ENCODE peak calls at places on chromosome 10, in eight cellular contexts. One of them, this sample, is unnamed. For H3K27me3, the result is how much of the 10 kb centered on the place peaks cover.

GRCh38 chr10:63057509-63057908 is 75.6 kb upstream of the NRBF2 start:
- DNase-seq in effector memory CD4-positive, alpha-beta T cell: no peak
- DNase-seq in transverse colon: no peak
- DNase-seq in right atrium auricular region: no peak
- DNase-seq in CD8-positive, alpha-beta T cell: no peak
- DNase-seq in hepatocyte: no peak
- DNase-seq in psoas muscle: no peak
- DNase-seq in HAP-1: no peak
- DNase-seq in this sample: no peak

GRCh38 chr10:289581-289980 is 154.3 kb downstream of the ZMYND11 start:
- DNase-seq in psoas muscle: no peak
- DNase-seq in CD8-positive, alpha-beta T cell: no peak
- DNase-seq in transverse colon: no peak
- DNase-seq in right atrium auricular region: no peak
- DNase-seq in HAP-1: no peak
- DNase-seq in effector memory CD4-positive, alpha-beta T cell: no peak
- DNase-seq in hepatocyte: no peak
- DNase-seq in this sample: no peak

GRCh38 chr10:48658243-48658888 is 26.3 kb upstream of the WDFY4 start:
- DNase-seq in transverse colon: peak
- DNase-seq in CD8-positive, alpha-beta T cell: peak
- DNase-seq in right atrium auricular region: peak
- DNase-seq in effector memory CD4-positive, alpha-beta T cell: no peak
- DNase-seq in psoas muscle: peak
- DNase-seq in HAP-1: peak
- DNase-seq in hepatocyte: peak
- DNase-seq in this sample: peak

GRCh38 chr10:5485948-5486851 is 13.2 kb downstream of the CALML5 start:
- DNase-seq in psoas muscle: no peak
- DNase-seq in CD8-positive, alpha-beta T cell: no peak
- DNase-seq in hepatocyte: no peak
- DNase-seq in transverse colon: no peak
- DNase-seq in right atrium auricular region: no peak
- DNase-seq in effector memory CD4-positive, alpha-beta T cell: no peak
- DNase-seq in HAP-1: no peak
- DNase-seq in this sample: no peak

GRCh38 chr10:62980697-62981495 is 152.2 kb upstream of the NRBF2 start:
- DNase-seq in CD8-positive, alpha-beta T cell: no peak
- DNase-seq in hepatocyte: no peak
- DNase-seq in transverse colon: no peak
- DNase-seq in HAP-1: no peak
- DNase-seq in effector memory CD4-positive, alpha-beta T cell: no peak
- DNase-seq in psoas muscle: no peak
- DNase-seq in right atrium auricular region: no peak
- DNase-seq in this sample: peak

GRCh38 chr10:44334621-44335184 is 50.2 kb downstream of the CXCL12 start:
- DNase-seq in effector memory CD4-positive, alpha-beta T cell: no peak
- DNase-seq in right atrium auricular region: peak
- DNase-seq in HAP-1: no peak
- DNase-seq in transverse colon: no peak
- DNase-seq in hepatocyte: no peak
- DNase-seq in CD8-positive, alpha-beta T cell: no peak
- DNase-seq in psoas muscle: no peak
- DNase-seq in this sample: peak

GRCh38 chr10:128704716-128705115 is 578.5 kb upstream of the MKI67 start:
- DNase-seq in right atrium auricular region: no peak
- DNase-seq in hepatocyte: no peak
- DNase-seq in CD8-positive, alpha-beta T cell: no peak
- DNase-seq in psoas muscle: no peak
- DNase-seq in transverse colon: no peak
- DNase-seq in effector memory CD4-positive, alpha-beta T cell: no peak
- DNase-seq in HAP-1: no peak
- DNase-seq in this sample: peak

GRCh38 chr10:34426041-34426440 is 389.1 kb downstream of the PARD3 start:
- DNase-seq in effector memory CD4-positive, alpha-beta T cell: no peak
- DNase-seq in right atrium auricular region: no peak
- DNase-seq in transverse colon: no peak
- DNase-seq in psoas muscle: no peak
- DNase-seq in hepatocyte: no peak
- DNase-seq in CD8-positive, alpha-beta T cell: no peak
- DNase-seq in HAP-1: no peak
- DNase-seq in this sample: no peak

GRCh38 chr10:78588194-78588811 is 480.5 kb upstream of the ZMIZ1 start:
- DNase-seq in psoas muscle: no peak
- DNase-seq in right atrium auricular region: peak
- DNase-seq in transverse colon: peak
- DNase-seq in effector memory CD4-positive, alpha-beta T cell: no peak
- DNase-seq in hepatocyte: peak
- DNase-seq in CD8-positive, alpha-beta T cell: no peak
- DNase-seq in HAP-1: no peak
- DNase-seq in this sample: no peak

GRCh38 chr10:86104156-86104555 is 262.4 kb downstream of the GRID1 start:
- DNase-seq in effector memory CD4-positive, alpha-beta T cell: no peak
- DNase-seq in psoas muscle: no peak
- DNase-seq in hepatocyte: no peak
- DNase-seq in transverse colon: no peak
- DNase-seq in HAP-1: no peak
- DNase-seq in CD8-positive, alpha-beta T cell: no peak
- DNase-seq in right atrium auricular region: no peak
- DNase-seq in this sample: no peak

GRCh38 chr10:19825690-19826089 is 9.5 kb downstream of the PLXDC2 start:
- DNase-seq in psoas muscle: no peak
- DNase-seq in hepatocyte: no peak
- DNase-seq in transverse colon: no peak
- DNase-seq in HAP-1: no peak
- DNase-seq in right atrium auricular region: no peak
- DNase-seq in CD8-positive, alpha-beta T cell: no peak
- DNase-seq in effector memory CD4-positive, alpha-beta T cell: no peak
- DNase-seq in this sample: no peak

GRCh38 chr10:70786799-70787415 is 1.7 kb upstream of the TBATA start:
- DNase-seq in right atrium auricular region: no peak
- DNase-seq in HAP-1: no peak
- DNase-seq in effector memory CD4-positive, alpha-beta T cell: no peak
- DNase-seq in psoas muscle: no peak
- DNase-seq in transverse colon: no peak
- DNase-seq in hepatocyte: no peak
- DNase-seq in CD8-positive, alpha-beta T cell: no peak
- DNase-seq in this sample: peak

GRCh38 chr10:106182542-106182941 is 982.0 kb downstream of the SORCS1 start:
- DNase-seq in psoas muscle: no peak
- DNase-seq in transverse colon: no peak
- DNase-seq in right atrium auricular region: no peak
- DNase-seq in HAP-1: no peak
- DNase-seq in CD8-positive, alpha-beta T cell: no peak
- DNase-seq in hepatocyte: peak
- DNase-seq in effector memory CD4-positive, alpha-beta T cell: no peak
- DNase-seq in this sample: no peak

GRCh38 chr10:117562220-117562619 is 19.7 kb downstream of the EMX2 start:
- DNase-seq in transverse colon: no peak
- DNase-seq in psoas muscle: no peak
- DNase-seq in right atrium auricular region: no peak
- DNase-seq in HAP-1: no peak
- DNase-seq in hepatocyte: no peak
- DNase-seq in CD8-positive, alpha-beta T cell: no peak
- DNase-seq in effector memory CD4-positive, alpha-beta T cell: no peak
- DNase-seq in this sample: no peak
- H3K27me3 ChIP-seq in transverse colon: under half
- H3K27me3 ChIP-seq in psoas muscle: under half
- H3K27me3 ChIP-seq in right atrium auricular region: under half
- H3K27me3 ChIP-seq in HAP-1: under half
- H3K27me3 ChIP-seq in hepatocyte: under half
- H3K27me3 ChIP-seq in CD8-positive, alpha-beta T cell: under half
- H3K27me3 ChIP-seq in effector memory CD4-positive, alpha-beta T cell: under half
- H3K27me3 ChIP-seq in this sample: under half

GRCh38 chr10:113316506-113316905 is 236.3 kb upstream of the HABP2 start:
- DNase-seq in right atrium auricular region: no peak
- DNase-seq in transverse colon: no peak
- DNase-seq in hepatocyte: no peak
- DNase-seq in psoas muscle: no peak
- DNase-seq in HAP-1: no peak
- DNase-seq in effector memory CD4-positive, alpha-beta T cell: no peak
- DNase-seq in CD8-positive, alpha-beta T cell: no peak
- DNase-seq in this sample: no peak

GRCh38 chr10:113320980-113321379 is 231.9 kb upstream of the HABP2 start:
- DNase-seq in HAP-1: no peak
- DNase-seq in effector memory CD4-positive, alpha-beta T cell: no peak
- DNase-seq in CD8-positive, alpha-beta T cell: no peak
- DNase-seq in right atrium auricular region: no peak
- DNase-seq in transverse colon: no peak
- DNase-seq in hepatocyte: no peak
- DNase-seq in psoas muscle: no peak
- DNase-seq in this sample: no peak

GRCh38 chr10:113317476-113317875 is 235.4 kb upstream of the HABP2 start:
- DNase-seq in hepatocyte: no peak
- DNase-seq in right atrium auricular region: no peak
- DNase-seq in transverse colon: no peak
- DNase-seq in psoas muscle: no peak
- DNase-seq in effector memory CD4-positive, alpha-beta T cell: no peak
- DNase-seq in CD8-positive, alpha-beta T cell: no peak
- DNase-seq in HAP-1: no peak
- DNase-seq in this sample: no peak

GRCh38 chr10:113320213-113320612 is 232.6 kb upstream of the HABP2 start:
- DNase-seq in effector memory CD4-positive, alpha-beta T cell: no peak
- DNase-seq in CD8-positive, alpha-beta T cell: no peak
- DNase-seq in HAP-1: no peak
- DNase-seq in hepatocyte: no peak
- DNase-seq in right atrium auricular region: no peak
- DNase-seq in psoas muscle: no peak
- DNase-seq in transverse colon: no peak
- DNase-seq in this sample: no peak

DNA sequence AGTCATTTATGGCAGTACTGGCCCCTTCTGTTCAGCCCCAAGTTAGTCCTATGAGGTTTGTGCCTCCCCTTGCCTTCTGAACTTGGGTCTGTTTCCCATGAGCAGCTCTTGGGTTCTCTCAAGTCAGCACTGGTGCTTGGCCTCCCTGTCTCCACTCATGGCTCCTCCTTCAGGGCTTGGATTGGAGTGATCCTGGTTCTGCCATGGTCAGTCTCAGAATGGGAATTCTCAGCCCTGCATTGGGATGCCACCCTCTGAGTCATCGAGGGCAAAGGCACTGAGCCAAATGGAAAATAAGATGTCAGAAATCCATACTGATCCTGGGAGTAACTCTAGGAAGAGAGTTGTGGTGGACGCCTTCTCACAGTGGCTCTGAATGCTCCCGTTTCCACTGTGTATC is 233.4 kb upstream of the HABP2 start:
- DNase-seq in right atrium auricular region: no peak
- DNase-seq in hepatocyte: no peak
- DNase-seq in HAP-1: no peak
- DNase-seq in psoas muscle: no peak
- DNase-seq in transverse colon: no peak
- DNase-seq in CD8-positive, alpha-beta T cell: no peak
- DNase-seq in effector memory CD4-positive, alpha-beta T cell: no peak
- DNase-seq in this sample: peak
- H3K27me3 ChIP-seq in right atrium auricular region: under half
- H3K27me3 ChIP-seq in hepatocyte: under half
- H3K27me3 ChIP-seq in HAP-1: under half
- H3K27me3 ChIP-seq in psoas muscle: under half
- H3K27me3 ChIP-seq in transverse colon: under half
- H3K27me3 ChIP-seq in CD8-positive, alpha-beta T cell: under half
- H3K27me3 ChIP-seq in effector memory CD4-positive, alpha-beta T cell: under half
- H3K27me3 ChIP-seq in this sample: under half

GRCh38 chr10:90925078-90926029 is 4.5 kb upstream of the ANKRD1 start:
- DNase-seq in transverse colon: no peak
- DNase-seq in psoas muscle: no peak
- DNase-seq in effector memory CD4-positive, alpha-beta T cell: no peak
- DNase-seq in right atrium auricular region: no peak
- DNase-seq in hepatocyte: no peak
- DNase-seq in HAP-1: peak
- DNase-seq in CD8-positive, alpha-beta T cell: no peak
- DNase-seq in this sample: no peak

GRCh38 chr10:90923111-90923731 is 2.3 kb upstream of the ANKRD1 start:
- DNase-seq in CD8-positive, alpha-beta T cell: no peak
- DNase-seq in right atrium auricular region: no peak
- DNase-seq in psoas muscle: no peak
- DNase-seq in HAP-1: no peak
- DNase-seq in transverse colon: no peak
- DNase-seq in hepatocyte: no peak
- DNase-seq in effector memory CD4-positive, alpha-beta T cell: no peak
- DNase-seq in this sample: no peak

GRCh38 chr10:90921906-90922305 is 1.0 kb upstream of the ANKRD1 start:
- DNase-seq in CD8-positive, alpha-beta T cell: no peak
- DNase-seq in right atrium auricular region: no peak
- DNase-seq in HAP-1: no peak
- DNase-seq in effector memory CD4-positive, alpha-beta T cell: no peak
- DNase-seq in hepatocyte: no peak
- DNase-seq in transverse colon: no peak
- DNase-seq in psoas muscle: no peak
- DNase-seq in this sample: no peak

GRCh38 chr10:90927293-90927692 is 6.4 kb upstream of the ANKRD1 start:
- DNase-seq in right atrium auricular region: no peak
- DNase-seq in HAP-1: no peak
- DNase-seq in CD8-positive, alpha-beta T cell: no peak
- DNase-seq in transverse colon: no peak
- DNase-seq in hepatocyte: no peak
- DNase-seq in psoas muscle: no peak
- DNase-seq in effector memory CD4-positive, alpha-beta T cell: no peak
- DNase-seq in this sample: no peak

GRCh38 chr10:90924552-90924951 is 3.7 kb upstream of the ANKRD1 start:
- DNase-seq in right atrium auricular region: no peak
- DNase-seq in psoas muscle: no peak
- DNase-seq in transverse colon: no peak
- DNase-seq in HAP-1: no peak
- DNase-seq in CD8-positive, alpha-beta T cell: no peak
- DNase-seq in effector memory CD4-positive, alpha-beta T cell: no peak
- DNase-seq in hepatocyte: no peak
- DNase-seq in this sample: no peak
- H3K27me3 ChIP-seq in right atrium auricular region: under half
- H3K27me3 ChIP-seq in psoas muscle: under half
- H3K27me3 ChIP-seq in transverse colon: under half
- H3K27me3 ChIP-seq in HAP-1: under half
- H3K27me3 ChIP-seq in CD8-positive, alpha-beta T cell: under half
- H3K27me3 ChIP-seq in effector memory CD4-positive, alpha-beta T cell: under half
- H3K27me3 ChIP-seq in hepatocyte: under half
- H3K27me3 ChIP-seq in this sample: under half

DNA sequence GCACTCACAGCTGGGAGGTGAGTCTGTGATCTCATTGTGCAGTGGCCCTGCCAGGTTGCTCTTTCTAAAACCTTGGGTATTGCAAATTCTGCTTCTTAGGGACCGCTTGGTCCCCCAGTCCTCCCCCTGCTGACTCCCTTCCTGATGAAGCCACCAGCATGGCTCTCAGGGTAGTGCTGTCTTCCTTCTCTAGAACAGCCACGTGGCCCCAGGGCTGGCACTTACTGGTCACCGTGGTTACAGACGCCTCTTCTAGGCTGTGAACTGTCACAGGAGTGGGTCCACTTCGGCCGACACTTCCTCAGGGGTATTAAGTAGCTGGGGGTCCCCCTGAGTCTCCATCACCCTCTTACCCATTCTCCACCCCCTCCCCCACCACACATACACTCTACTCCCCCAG is 2.7 kb upstream of the HTRA1 start:
- DNase-seq in CD8-positive, alpha-beta T cell: no peak
- DNase-seq in right atrium auricular region: no peak
- DNase-seq in effector memory CD4-positive, alpha-beta T cell: no peak
- DNase-seq in psoas muscle: no peak
- DNase-seq in HAP-1: no peak
- DNase-seq in transverse colon: no peak
- DNase-seq in hepatocyte: no peak
- DNase-seq in this sample: no peak
- H3K27me3 ChIP-seq in CD8-positive, alpha-beta T cell: under half
- H3K27me3 ChIP-seq in right atrium auricular region: under half
- H3K27me3 ChIP-seq in effector memory CD4-positive, alpha-beta T cell: under half
- H3K27me3 ChIP-seq in psoas muscle: under half
- H3K27me3 ChIP-seq in HAP-1: under half
- H3K27me3 ChIP-seq in transverse colon: half or more
- H3K27me3 ChIP-seq in hepatocyte: under half
- H3K27me3 ChIP-seq in this sample: under half

GRCh38 chr10:126001579-126001978 is 105.2 kb downstream of the FANK1 start:
- DNase-seq in CD8-positive, alpha-beta T cell: no peak
- DNase-seq in HAP-1: no peak
- DNase-seq in right atrium auricular region: no peak
- DNase-seq in transverse colon: no peak
- DNase-seq in hepatocyte: no peak
- DNase-seq in psoas muscle: no peak
- DNase-seq in effector memory CD4-positive, alpha-beta T cell: no peak
- DNase-seq in this sample: no peak
- H3K27me3 ChIP-seq in CD8-positive, alpha-beta T cell: under half
- H3K27me3 ChIP-seq in HAP-1: under half
- H3K27me3 ChIP-seq in right atrium auricular region: under half
- H3K27me3 ChIP-seq in transverse colon: under half
- H3K27me3 ChIP-seq in hepatocyte: under half
- H3K27me3 ChIP-seq in psoas muscle: under half
- H3K27me3 ChIP-seq in effector memory CD4-positive, alpha-beta T cell: under half
- H3K27me3 ChIP-seq in this sample: under half

This sample was measured in PC-3.